ENCODE peak calls at places on chromosome 15, in eight cellular contexts. Q is endothelial cell of umbilical vein, U is lung microvascular endothelial cell, H is hippocampal formation, I is SK-N-DZ, E is NCI-H2081, L is NCI-H69, R is fibroblast of the conjunctiva. O is an unnamed sample.

GRCh38 chr15:88802250-88802990 is 816 bp upstream of the ACAN start:
- DNase-seq in Q (no peak), U (no peak), H (no peak), I (no peak), E (no peak), L (no peak), R (no peak), O (no peak)

GRCh38 chr15:91882858-91883586 is 29.5 kb downstream of the SLCO3A1 start:
- DNase-seq in Q (no peak), U (no peak), H (peak), I (no peak), E (no peak), L (no peak), R (no peak), O (no peak)

GRCh38 chr15:101206173-101206572 is 45.7 kb downstream of the CHSY1 start:
- DNase-seq in Q (no peak), U (peak), H (no peak), I (peak), E (no peak), L (no peak), R (no peak), O (no peak)

GRCh38 chr15:49915822-49916221 is 203.2 kb downstream of the ATP8B4 start:
- DNase-seq in Q (no peak), U (no peak), H (no peak), I (no peak), E (no peak), L (no peak), R (no peak), O (no peak)

GRCh38 chr15:48330045-48330840 is 986 bp upstream of the DUT start:
- DNase-seq in Q (peak), U (no peak), H (no peak), I (no peak), E (no peak), L (peak), R (no peak), O (no peak)

GRCh38 chr15:31344266-31344665 is 17.6 kb downstream of the KLF13 start:
- DNase-seq in Q (no peak), U (no peak), H (no peak), I (no peak), E (no peak), L (no peak), R (no peak), O (no peak)

GRCh38 chr15:31312220-31312619 is 14.4 kb upstream of the KLF13 start:
- DNase-seq in Q (no peak), U (no peak), H (no peak), I (no peak), E (no peak), L (no peak), R (no peak), O (no peak)

GRCh38 chr15:78264304-78265136 is at the start of gene DNAJA4:
- DNase-seq in Q (peak), U (peak), H (peak), I (no peak), E (peak), L (peak), R (no peak), O (peak)

GRCh38 chr15:74502301-74502700 is 38.7 kb upstream of the ARID3B start:
- DNase-seq in Q (no peak), U (no peak), H (no peak), I (no peak), E (no peak), L (no peak), R (no peak), O (no peak)

GRCh38 chr15:23503546-23503945 is 56.5 kb upstream of the GOLGA6L2 start:
- DNase-seq in Q (no peak), U (no peak), H (no peak), I (no peak), E (no peak), L (peak), R (no peak), O (no peak)

GRCh38 chr15:85129881-85130280 is 148.2 kb downstream of the PDE8A start:
- DNase-seq in Q (peak), U (peak), H (no peak), I (no peak), E (no peak), L (peak), R (no peak), O (no peak)

GRCh38 chr15:27535445-27536129 is 563.5 kb downstream of the OCA2 start:
- DNase-seq in Q (no peak), U (no peak), H (no peak), I (no peak), E (no peak), L (no peak), R (no peak), O (peak)

GRCh38 chr15:62644216-62644873 is 398.2 kb upstream of the TPM1 start:
- DNase-seq in Q (no peak), U (no peak), H (no peak), I (no peak), E (no peak), L (no peak), R (no peak), O (no peak)

GRCh38 chr15:70488002-70488605 is 275.3 kb downstream of the UACA start:
- DNase-seq in Q (peak), U (peak), H (peak), I (peak), E (peak), L (peak), R (peak), O (peak)

GRCh38 chr15:101065570-101066221 is 146.5 kb downstream of the LRRK1 start:
- DNase-seq in Q (no peak), U (no peak), H (no peak), I (no peak), E (no peak), L (no peak), R (no peak), O (no peak)

GRCh38 chr15:93152951-93153350 is 63.9 kb upstream of the RGMA start:
- DNase-seq in Q (no peak), U (no peak), H (peak), I (no peak), E (no peak), L (no peak), R (peak), O (no peak)

GRCh38 chr15:95327661-95328060 is 1002.8 kb upstream of the NR2F2 start:
- DNase-seq in Q (peak), U (no peak), H (no peak), I (no peak), E (no peak), L (no peak), R (no peak), O (no peak)

O was measured in SK-N-SH.